ENCODE peak calls at places on chromosomes 7 and 10, in five cellular contexts. L is fibroblast of lung; S is SK-N-SH; C is effector CD4-positive, alpha-beta T cell; E is stimulated activated CD8-positive, alpha-beta memory T cell treated with anti-CD3 and anti-CD28 coated beads, Interleukin-12 subunit alpha, Interleukin-12 subunit beta, amount 100 ng/mL, for 1 hour. F is an unnamed sample.

GRCh38 chr7:15750741-15751140 is 64.3 kb upstream of the MEOX2 start:
- DNase-seq in L (peak; percentile 29), C (no peak), E (no peak), S (no peak), F (peak; percentile 4)

GRCh38 chr10:121753726-121754476 is 155.7 kb upstream of the FGFR2 start:
- DNase-seq in C (no peak), E (no peak), L (peak; percentile 87), S (peak; percentile 44), F (peak; percentile 64)

GRCh38 chr7:20602306-20602705 is 13.2 kb upstream of the ABCB5 start:
- DNase-seq in S (no peak), E (no peak), L (peak; percentile 62), C (no peak), F (no peak)

GRCh38 chr7:4837814-4838625 is 23.8 kb downstream of the PAPOLB start:
- DNase-seq in C (no peak), E (no peak), L (no peak), S (peak; percentile 77), F (no peak)

GRCh38 chr10:100185364-100186252 is at the start of gene ERLIN1:
- DNase-seq in E (peak; percentile 84), L (peak; percentile 86), C (peak; percentile 89), S (peak; percentile 97), F (peak; percentile 92)

GRCh38 chr10:133163889-133164815 is 4.1 kb downstream of the KNDC1 start:
- DNase-seq in E (no peak), C (no peak), S (no peak), L (no peak), F (no peak)

GRCh38 chr7:2668401-2668800 is 19.6 kb upstream of the AMZ1 start:
- DNase-seq in L (peak; percentile 60), S (no peak), E (no peak), C (no peak), F (peak; percentile 52)

GRCh38 chr10:86654411-86655172 is at the start of gene OPN4:
- DNase-seq in C (no peak), S (peak; percentile 26), L (peak; percentile 87), E (no peak), F (peak; percentile 36)

GRCh38 chr10:78952686-78953085 is 116.1 kb upstream of the ZMIZ1 start:
- DNase-seq in L (peak; percentile 85), S (no peak), C (no peak), E (no peak), F (peak; percentile 88)

GRCh38 chr10:119670717-119671116 is 19.5 kb downstream of the BAG3 start:
- DNase-seq in S (no peak), E (no peak), C (no peak), L (peak; percentile 66), F (peak; percentile 55)

GRCh38 chr10:33979195-33979594 is 644.7 kb upstream of the NRP1 start:
- DNase-seq in E (no peak), C (no peak), L (no peak), S (no peak), F (no peak)

GRCh38 chr7:101857358-101857794 is 40.0 kb downstream of the CUX1 start:
- DNase-seq in L (no peak), E (no peak), C (no peak), S (peak; percentile 65), F (no peak)

GRCh38 chr10:117900280-117900679 is 146.5 kb downstream of the RAB11FIP2 start:
- DNase-seq in E (no peak), S (peak; percentile 39), L (no peak), C (no peak), F (no peak)

GRCh38 chr10:12501851-12502525 is 152.6 kb downstream of the CAMK1D start:
- DNase-seq in C (no peak), E (no peak), S (no peak), L (no peak), F (no peak)

GRCh38 chr7:155333346-155334234 is 35.9 kb downstream of the INSIG1 start:
- DNase-seq in S (no peak), L (no peak), E (no peak), C (no peak), F (no peak)

GRCh38 chr10:34576789-34577188 is 238.3 kb downstream of the PARD3 start:
- DNase-seq in S (peak; percentile 25), C (no peak), L (peak; percentile 37), E (no peak), F (peak; percentile 15)

GRCh38 chr7:143456992-143457793 is 13.9 kb downstream of the TAS2R60 start:
- DNase-seq in E (no peak), S (no peak), L (peak; percentile 45), C (no peak), F (peak; percentile 34)

GRCh38 chr7:54426406-54426805 is 115.8 kb upstream of the VSTM2A start:
- DNase-seq in C (no peak), E (no peak), L (no peak), S (no peak), F (no peak)

GRCh38 chr10:121598261-121599249 is at the start of gene FGFR2:
- DNase-seq in S (peak; percentile 98), E (no peak), C (no peak), L (peak; percentile 66), F (peak; percentile 75)

GRCh38 chr7:131840291-131840690 is 283.9 kb upstream of the PODXL start:
- DNase-seq in L (no peak), C (no peak), S (no peak), E (no peak), F (no peak)

GRCh38 chr7:109456116-109456515 is 886.4 kb downstream of the DNAJB9 start:
- DNase-seq in E (no peak), L (no peak), S (peak; percentile 6), C (no peak), F (no peak)

GRCh38 chr7:44305564-44306507 is 19.6 kb downstream of the CAMK2B start:
- DNase-seq in L (no peak), E (no peak), S (no peak), C (no peak), F (no peak)

F was measured in foreskin fibroblast.